ENCODE peak calls at places on chromosomes 2 and 18, in eight cellular contexts. Q is effector memory CD4-positive, alpha-beta T cell; T is endothelial cell of umbilical vein; F is upper lobe of right lung; C is Panc1; L is SJSA1; J is uterus; D is heart right ventricle. M is an unnamed sample.

GRCh38 chr2:170712653-170713279 is 2.4 kb upstream of the SP5 start:
- DNase-seq in C (no peak), J (no peak), F (no peak), L (no peak), Q (no peak), T (no peak), D (no peak), M (no peak)

GRCh38 chr2:8478133-8478793 is 203.6 kb upstream of the ID2 start:
- DNase-seq in J (no peak), T (no peak), C (no peak), Q (no peak), D (no peak), F (no peak), L (no peak), M (no peak)

GRCh38 chr2:237132799-237133198 is 47.1 kb downstream of the COPS8 start:
- DNase-seq in C (no peak), Q (no peak), T (no peak), F (no peak), L (peak; percentile 33), D (no peak), J (no peak), M (peak; percentile 46)

GRCh38 chr18:616380-616995 is 19.7 kb downstream of the CLUL1 start:
- DNase-seq in C (no peak), L (no peak), Q (no peak), D (no peak), J (no peak), F (no peak), T (peak; percentile 64), M (peak; percentile 25)

GRCh38 chr18:23356915-23357421 is 96.1 kb upstream of the RIOK3 start:
- DNase-seq in T (peak; percentile 73), F (no peak), J (no peak), C (no peak), D (no peak), L (no peak), Q (no peak), M (peak; percentile 45)

GRCh38 chr2:71453404-71454220 is at the start of gene DYSF:
- DNase-seq in J (no peak), Q (no peak), C (no peak), T (no peak), D (peak; percentile 74), F (peak; percentile 77), L (no peak), M (peak; percentile 16)

GRCh38 chr2:69316550-69316949 is 70.5 kb downstream of the GFPT1 start:
- DNase-seq in L (no peak), C (no peak), Q (no peak), F (no peak), T (no peak), D (no peak), J (no peak), M (no peak)

GRCh38 chr2:86636842-86637241 is 13.2 kb upstream of the RNF103 start:
- DNase-seq in T (no peak), C (no peak), J (no peak), D (no peak), L (no peak), F (no peak), Q (no peak), M (no peak)

GRCh38 chr2:207166039-207166348 is 246 bp upstream of the KLF7 start:
- DNase-seq in F (peak; percentile 99), T (peak; percentile 100), J (peak; percentile 100), D (peak; percentile 99), Q (peak; percentile 92), C (peak; percentile 97), L (peak; percentile 99), M (peak; percentile 96)

GRCh38 chr2:240564571-240565266 is 3.6 kb upstream of the RNPEPL1 start:
- DNase-seq in L (peak; percentile 45), J (no peak), C (no peak), Q (no peak), T (no peak), F (no peak), D (peak; percentile 3), M (no peak)

GRCh38 chr18:63320690-63321265 is 1.2 kb upstream of the BCL2 start:
- DNase-seq in T (peak; percentile 40), J (peak; percentile 55), D (peak; percentile 34), Q (no peak), C (no peak), F (peak; percentile 72), L (no peak), M (peak; percentile 48)

GRCh38 chr2:12441750-12442626 is 274.7 kb upstream of the TRIB2 start:
- DNase-seq in C (no peak), D (no peak), T (peak; percentile 58), Q (no peak), J (no peak), L (no peak), F (no peak), M (no peak)

GRCh38 chr2:240963376-240964220 is 34.8 kb upstream of the SNED1 start:
- DNase-seq in Q (no peak), J (no peak), D (peak; percentile 3), C (no peak), F (peak; percentile 58), L (peak; percentile 40), T (no peak), M (no peak)

GRCh38 chr18:45755936-45756335 is 32.0 kb downstream of the SLC14A1 start:
- DNase-seq in C (no peak), Q (no peak), T (peak; percentile 99), L (peak; percentile 75), F (no peak), J (no peak), D (peak; percentile 92), M (peak; percentile 26)

GRCh38 chr2:137659616-137660015 is 304.7 kb upstream of the HNMT start:
- DNase-seq in Q (no peak), J (no peak), T (no peak), F (no peak), C (no peak), L (no peak), D (no peak), M (no peak)

GRCh38 chr18:78499586-78499985 is 480.0 kb upstream of the SALL3 start:
- DNase-seq in J (no peak), F (no peak), T (no peak), D (no peak), L (no peak), Q (no peak), C (no peak), M (no peak)

GRCh38 chr18:25228410-25228809 is 123.6 kb downstream of the ZNF521 start:
- DNase-seq in C (no peak), D (no peak), L (no peak), J (no peak), Q (no peak), F (no peak), T (peak; percentile 97), M (no peak)

GRCh38 chr18:9877655-9878014 is 8.1 kb upstream of the TXNDC2 start:
- DNase-seq in F (no peak), T (no peak), L (no peak), D (no peak), C (no peak), J (no peak), Q (no peak), M (no peak)

GRCh38 chr18:34158881-34159690 is 65.6 kb downstream of the NOL4 start:
- DNase-seq in D (peak; percentile 3), L (peak; percentile 28), T (peak; percentile 24), F (peak; percentile 64), C (no peak), Q (no peak), J (peak; percentile 10), M (peak; percentile 2)

GRCh38 chr2:149064365-149064841 is 25.9 kb downstream of the LYPD6B start:
- DNase-seq in C (no peak), Q (no peak), F (no peak), T (peak; percentile 40), L (no peak), D (no peak), J (no peak), M (peak; percentile 84)

GRCh38 chr2:104866122-104866864 is 12.4 kb downstream of the POU3F3 start:
- DNase-seq in J (no peak), T (no peak), D (no peak), L (no peak), Q (no peak), C (no peak), F (no peak), M (no peak)
- H3K27me3 ChIP-seq in J (peaks cover 68% of the 10 kb centered on the region), T (peaks cover 92% of the 10 kb centered on the region), D (peaks cover 100% of the 10 kb centered on the region), L (peaks cover 26% of the 10 kb centered on the region), Q (peaks cover 56% of the 10 kb centered on the region), C (peaks cover 30% of the 10 kb centered on the region), F (peaks cover 100% of the 10 kb centered on the region), M (peaks cover 66% of the 10 kb centered on the region)

GRCh38 chr2:54561010-54561409 is 104.9 kb downstream of the SPTBN1 start:
- DNase-seq in T (no peak), C (no peak), Q (no peak), D (no peak), F (no peak), L (no peak), J (no peak), M (no peak)

GRCh38 chr2:54560146-54560881 is 104.2 kb downstream of the SPTBN1 start:
- DNase-seq in T (peak; percentile 52), L (peak; percentile 77), C (no peak), D (no peak), F (no peak), Q (peak; percentile 9), J (peak; percentile 51), M (peak; percentile 60)

GRCh38 chr2:54558188-54558975 is 102.3 kb downstream of the SPTBN1 start:
- DNase-seq in F (peak; percentile 86), L (peak; percentile 62), D (peak; percentile 46), J (peak; percentile 49), C (no peak), Q (peak; percentile 57), T (peak; percentile 86), M (peak; percentile 86)

GRCh38 chr2:54558976-54559410 is 102.9 kb downstream of the SPTBN1 start:
- DNase-seq in Q (no peak), T (no peak), J (no peak), D (no peak), C (no peak), F (no peak), L (no peak), M (no peak)

DNA sequence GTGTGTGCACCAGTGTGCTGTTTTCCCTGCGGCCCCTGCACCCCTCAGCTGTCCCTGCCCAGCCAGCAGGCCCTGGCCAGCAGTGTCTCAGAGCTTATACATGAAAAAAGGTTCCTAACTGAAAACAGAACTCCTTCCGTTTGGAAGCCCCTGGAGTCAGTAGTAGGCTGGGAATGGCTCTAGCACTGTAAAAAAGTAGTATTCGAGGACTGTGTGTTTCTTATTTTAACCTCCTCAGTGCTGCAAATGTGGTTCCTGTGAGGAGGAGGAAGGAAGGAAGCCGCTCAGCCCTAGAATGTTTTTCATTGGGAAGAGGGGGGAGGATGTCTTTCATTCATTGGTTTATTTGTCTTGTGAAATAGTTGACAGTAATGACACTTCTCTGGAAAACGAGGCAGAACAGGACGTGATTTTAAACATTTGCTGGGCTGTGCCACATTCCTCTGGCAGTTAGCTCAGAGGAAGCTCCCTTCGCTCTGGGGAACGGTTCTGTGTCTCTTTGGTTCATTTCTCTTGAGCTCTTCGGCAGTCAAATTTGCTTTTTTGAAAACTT is 103.5 kb downstream of the SPTBN1 start:
- DNase-seq in Q (no peak), C (no peak), D (peak; percentile 40), L (peak; percentile 77), F (no peak), J (no peak), T (peak; percentile 91), M (no peak)
- H3K4me1 ChIP-seq in Q (peaks cover 13% of the 10 kb centered on the region), C (peaks cover 39% of the 10 kb centered on the region), D (peaks cover 94% of the 10 kb centered on the region), L (peaks cover 32% of the 10 kb centered on the region), F (peaks cover 61% of the 10 kb centered on the region), J (peaks cover 23% of the 10 kb centered on the region), T (peaks cover 42% of the 10 kb centered on the region), M (peaks cover 7% of the 10 kb centered on the region)

GRCh38 chr2:101861382-101861781 is 130.4 kb upstream of the IL1R2 start:
- DNase-seq in Q (no peak), L (no peak), C (no peak), T (no peak), F (no peak), J (no peak), D (no peak), M (no peak)
- H3K36me3 ChIP-seq in Q (peaks cover 64% of the 10 kb centered on the region), L (peaks cover 65% of the 10 kb centered on the region), C (peaks cover 7% of the 10 kb centered on the region), T (peaks cover 39% of the 10 kb centered on the region), F (peaks cover 92% of the 10 kb centered on the region), J (no peaks in the 10 kb centered on the region), D (no peaks in the 10 kb centered on the region), M (peaks cover 3% of the 10 kb centered on the region)

GRCh38 chr18:48974304-48975220 is 23.8 kb upstream of the SMAD7 start:
- DNase-seq in J (no peak), T (no peak), F (no peak), Q (no peak), L (no peak), C (no peak), D (peak; percentile 41), M (no peak)
- H3K27me3 ChIP-seq in J (no peaks in the 10 kb centered on the region), T (no peaks in the 10 kb centered on the region), F (no peaks in the 10 kb centered on the region), Q (peaks cover 5% of the 10 kb centered on the region), L (no peaks in the 10 kb centered on the region), C (no peaks in the 10 kb centered on the region), D (no peaks in the 10 kb centered on the region), M (no peaks in the 10 kb centered on the region)